ENCODE peak calls at places on chromosome 13, in seven cellular contexts. I is mucosa of descending colon; S is activated naive CD4-positive, alpha-beta T cell; W is stimulated activated naive CD8-positive, alpha-beta T cell treated with anti-CD3 and anti-CD28 coated beads, Interleukin-15, Interleukin-2, amounts not matched to agents 100 U/mL and 50 U/mL, for 24 hours; F is stimulated activated CD4-positive, alpha-beta T cell treated with anti-CD3 and anti-CD28 coated beads, Interleukin-1b, Interleukin-23, amount 100 ng/mL, for 1 hour; E is globus pallidus; Q is GM23248. C is an unnamed sample.

GRCh38 chr13:32019612-32020233 is 11.9 kb upstream of the FRY start:
- DNase-seq in I (no peak), Q (peak), S (no peak), F (no peak), E (peak), W (no peak), C (no peak)

GRCh38 chr13:83549671-83550070 is 332.6 kb downstream of the SLITRK1 start:
- DNase-seq in S (no peak), W (no peak), Q (no peak), F (no peak), E (no peak), I (no peak), C (no peak)

GRCh38 chr13:29106651-29107050 is 286.5 kb downstream of the MTUS2 start:
- DNase-seq in E (no peak), S (no peak), W (no peak), I (no peak), Q (no peak), F (no peak), C (no peak)

GRCh38 chr13:113495494-113496251 is 5.2 kb upstream of the DCUN1D2 start:
- DNase-seq in F (no peak), W (no peak), E (no peak), S (no peak), Q (no peak), I (no peak), C (no peak)

GRCh38 chr13:48892311-48892710 is 83.4 kb upstream of the FNDC3A start:
- DNase-seq in Q (peak), W (no peak), E (no peak), I (no peak), F (no peak), S (no peak), C (no peak)

GRCh38 chr13:113535381-113535781 is 44.9 kb upstream of the DCUN1D2 start:
- DNase-seq in W (no peak), E (no peak), F (no peak), S (no peak), I (peak), Q (no peak), C (no peak)

GRCh38 chr13:107843281-107843680 is 372.1 kb downstream of the LIG4 start:
- DNase-seq in Q (no peak), F (no peak), W (no peak), I (no peak), E (no peak), S (no peak), C (no peak)

GRCh38 chr13:21871919-21872318 is 201.0 kb downstream of the FGF9 start:
- DNase-seq in F (no peak), E (no peak), Q (no peak), I (no peak), W (no peak), S (no peak), C (no peak)

GRCh38 chr13:109940637-109941036 is 154.3 kb upstream of the IRS2 start:
- DNase-seq in W (no peak), I (no peak), E (no peak), S (no peak), F (no peak), Q (no peak), C (no peak)